ENCODE peak calls at places on chromosomes 3 and 15, in five cellular contexts. Q is GM23248, A is PC-3, Z is HCT116, L is mammary epithelial cell. H is an unnamed sample. For H3K36me3, the result is how much of the 10 kb centered on the place peaks cover.

GRCh38 chr3:25674670-25675069 is 10.0 kb upstream of the TOP2B start:
- DNase-seq in A (no peak), Q (no peak), Z (no peak), L (no peak), H (no peak)

GRCh38 chr15:85379403-85380131 is 836 bp upstream of the AKAP13 start:
- DNase-seq in L (peak), A (peak), Q (peak), Z (no peak), H (peak)

GRCh38 chr3:194672876-194673275 is 885 bp upstream of the LSG1 start:
- DNase-seq in L (no peak), A (no peak), Q (peak), Z (no peak), H (no peak)

GRCh38 chr3:55605837-55606236 is 118.7 kb upstream of the WNT5A start:
- DNase-seq in Z (no peak), L (no peak), A (no peak), Q (no peak), H (no peak)

GRCh38 chr3:72550582-72551262 is 297.5 kb downstream of the SHQ1 start:
- DNase-seq in A (no peak), Q (no peak), Z (no peak), L (no peak), H (no peak)

GRCh38 chr15:38576837-38577236 is 12.2 kb upstream of the RASGRP1 start:
- DNase-seq in A (no peak), Q (no peak), L (no peak), Z (no peak), H (no peak)

GRCh38 chr3:170040283-170040907 is 2.6 kb downstream of the GPR160 start:
- DNase-seq in Q (no peak), A (no peak), L (no peak), Z (no peak), H (no peak)

GRCh38 chr15:56918907-56919707 is 663 bp downstream of the TCF12 start:
- DNase-seq in A (peak), Z (no peak), Q (peak), L (peak), H (peak)

GRCh38 chr15:72725446-72725845 is 39.4 kb downstream of the BBS4 start:
- DNase-seq in Z (no peak), L (no peak), Q (no peak), A (no peak), H (no peak)

GRCh38 chr3:124597273-124597672 is 133.0 kb upstream of the UMPS start:
- DNase-seq in Z (no peak), Q (no peak), A (no peak), L (no peak), H (no peak)

GRCh38 chr3:11236588-11237461 is 35.4 kb upstream of the ATG7 start:
- DNase-seq in A (peak), L (peak), Z (peak), Q (peak), H (peak)

GRCh38 chr3:108489776-108490175 is 20.6 kb downstream of the MYH15 start:
- DNase-seq in A (peak), Q (peak), Z (peak), L (peak), H (peak)

GRCh38 chr3:4807381-4808280 is 171.6 kb upstream of the BHLHE40 start:
- DNase-seq in L (no peak), Z (no peak), Q (no peak), A (no peak), H (peak)

GRCh38 chr3:169769287-169770181 is at the start of gene ACTRT3:
- DNase-seq in Q (peak), Z (peak), L (peak), A (peak), H (peak)

GRCh38 chr15:94225616-94226015 is 5.7 kb upstream of the MCTP2 start:
- DNase-seq in A (no peak), L (no peak), Q (peak), Z (no peak), H (peak)

GRCh38 chr15:77026501-77027110 is 31.7 kb downstream of the PSTPIP1 start:
- DNase-seq in Q (no peak), L (no peak), Z (no peak), A (no peak), H (no peak)
- H3K9ac ChIP-seq in Q (no peak), L (no peak), Z (no peak), A (no peak), H (no peak)

DNA sequence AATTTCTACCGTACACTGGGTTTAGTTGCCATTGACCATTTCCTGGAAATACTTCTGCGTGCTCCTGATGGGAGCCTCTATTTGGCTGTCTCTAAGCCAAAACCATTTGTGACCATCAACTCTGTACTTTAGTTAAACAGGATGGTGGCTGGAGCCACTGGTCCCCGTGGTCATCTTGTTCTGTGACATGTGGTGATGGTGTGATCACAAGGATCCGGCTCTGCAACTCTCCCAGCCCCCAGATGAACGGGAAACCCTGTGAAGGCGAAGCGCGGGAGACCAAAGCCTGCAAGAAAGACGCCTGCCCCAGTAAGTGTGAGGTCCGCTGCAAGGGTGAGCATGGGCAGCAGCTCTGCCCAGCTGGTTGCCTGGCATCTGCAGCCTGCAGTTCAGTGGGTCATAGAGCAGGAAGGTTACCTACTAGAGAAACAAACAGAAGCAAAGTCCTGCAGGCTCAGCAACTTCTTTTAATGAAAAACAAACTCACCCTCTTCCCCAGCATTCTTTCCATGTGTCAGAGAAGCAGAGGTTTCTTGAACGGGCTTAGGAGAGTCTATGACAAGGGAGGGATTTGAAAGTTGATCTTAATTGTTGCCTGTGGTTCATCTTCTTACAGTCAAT is 7.1 kb downstream of the THBS1 start:
- DNase-seq in Z (no peak), A (no peak), L (peak), Q (peak), H (no peak)
- H3K36me3 ChIP-seq in Z (under half), A (half or more), L (half or more), Q (half or more), H (half or more)

GRCh38 chr15:74243431-74243830 is 7.3 kb downstream of the CCDC33 start:
- DNase-seq in A (no peak), Z (no peak), Q (no peak), L (no peak), H (no peak)

GRCh38 chr15:74238984-74239645 is 3.0 kb downstream of the CCDC33 start:
- DNase-seq in A (no peak), Z (no peak), L (no peak), Q (no peak), H (no peak)

GRCh38 chr15:74242296-74242929 is 6.3 kb downstream of the CCDC33 start:
- DNase-seq in L (no peak), A (peak), Q (peak), Z (peak), H (peak)

GRCh38 chr15:74240897-74241614 is 4.9 kb downstream of the CCDC33 start:
- DNase-seq in L (no peak), Z (no peak), Q (no peak), A (no peak), H (no peak)

DNA sequence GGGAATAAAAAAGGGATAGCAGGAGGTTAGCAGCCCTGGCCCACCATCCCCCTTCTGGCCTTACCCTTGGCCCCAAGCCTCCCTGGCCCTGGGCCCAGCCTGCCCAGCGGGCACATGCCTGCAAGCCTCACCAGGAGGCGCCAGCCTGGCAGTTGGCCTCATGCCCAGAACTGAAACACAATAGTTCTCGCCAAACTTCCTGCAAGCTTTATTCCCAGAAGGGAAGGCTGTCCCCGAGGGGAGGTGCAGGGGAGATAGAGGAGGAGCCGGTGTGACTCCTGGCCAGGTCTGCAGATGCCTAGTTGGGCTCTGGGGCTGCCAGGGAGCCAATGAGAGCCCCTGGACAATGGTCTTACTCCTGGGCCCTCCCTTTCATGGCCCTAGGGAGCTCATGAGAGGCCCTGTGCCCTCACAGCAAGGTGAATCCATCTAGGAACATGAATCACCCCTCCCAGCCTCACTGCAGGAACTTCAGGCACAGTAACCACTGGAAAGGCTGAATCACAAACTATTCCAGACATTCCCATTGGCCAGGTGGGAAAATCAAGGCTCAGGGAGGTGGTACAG is 4.0 kb downstream of the CCDC33 start:
- DNase-seq in Z (peak), L (peak), Q (peak), A (peak), H (peak)
- TF ChIP-seq EZH2 in Z (no peak), L (no peak), Q (no peak), A (no peak), H (no peak)

GRCh38 chr15:96332854-96333193 is 2.3 kb downstream of the NR2F2 start:
- DNase-seq in L (no peak), Z (no peak), Q (peak), A (peak), H (no peak)
- H3K9ac ChIP-seq in L (peak), Z (peak), Q (peak), A (peak), H (peak)

DNA sequence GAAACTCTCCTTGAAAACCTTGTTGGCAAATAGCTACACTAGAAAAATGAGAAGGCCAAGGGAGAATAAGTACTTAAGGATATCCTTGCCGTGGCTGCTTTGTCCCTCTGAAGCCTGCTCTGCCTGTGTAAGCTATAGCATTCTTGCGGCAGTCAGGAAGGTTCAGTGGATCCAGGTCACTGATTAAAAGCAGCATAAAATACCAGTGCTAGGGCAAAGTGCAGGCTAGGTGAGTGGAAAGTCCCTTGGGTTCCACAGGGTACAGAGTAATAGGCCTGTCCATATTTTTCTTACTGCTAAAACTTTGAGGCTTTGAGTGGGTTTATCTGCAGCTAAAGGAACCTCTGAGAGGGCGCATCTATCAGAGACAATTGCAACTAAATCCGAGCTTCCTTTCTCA is 10.3 kb downstream of the CXCR6 start:
- DNase-seq in A (no peak), Z (no peak), L (no peak), Q (no peak), H (no peak)
- H3K36me3 ChIP-seq in A (under half), Z (under half), L (under half), Q (under half), H (under half)